ENCODE peak calls at places on chromosomes 13 and 19, in six cellular contexts. One of them, this sample, is unnamed.

GRCh38 chr13:46521921-46522691 is 30.9 kb upstream of the LRCH1 start:
- DNase-seq in HEK293T: no peak
- DNase-seq in A549: no peak
- DNase-seq in HepG2: no peak
- DNase-seq in GM12878: no peak
- DNase-seq in K562: no peak
- DNase-seq in this sample: no peak

GRCh38 chr19:51565583-51565982 is 5.5 kb upstream of the ZNF175 start:
- DNase-seq in HEK293T: no peak
- DNase-seq in A549: no peak
- DNase-seq in HepG2: no peak
- DNase-seq in GM12878: no peak
- DNase-seq in K562: no peak
- DNase-seq in this sample: no peak

GRCh38 chr19:49761625-49762311 is 1.3 kb downstream of the TSKS start:
- DNase-seq in HEK293T: no peak
- DNase-seq in A549: peak; percentile 45
- DNase-seq in HepG2: peak; percentile 25
- DNase-seq in GM12878: no peak
- DNase-seq in K562: peak; percentile 85
- DNase-seq in this sample: peak; percentile 56

GRCh38 chr13:74062933-74063332 is 71.3 kb downstream of the KLF12 start:
- DNase-seq in HEK293T: no peak
- DNase-seq in A549: no peak
- DNase-seq in HepG2: no peak
- DNase-seq in GM12878: peak; percentile 52
- DNase-seq in K562: no peak
- DNase-seq in this sample: peak; percentile 74

GRCh38 chr19:29085630-29086029 is 127.3 kb downstream of the UQCRFS1 start:
- DNase-seq in HEK293T: no peak
- DNase-seq in A549: no peak
- DNase-seq in HepG2: no peak
- DNase-seq in GM12878: no peak
- DNase-seq in K562: no peak
- DNase-seq in this sample: no peak

GRCh38 chr13:90576067-90576466 is 771.4 kb upstream of the MIR17HG start:
- DNase-seq in HEK293T: no peak
- DNase-seq in A549: no peak
- DNase-seq in HepG2: no peak
- DNase-seq in GM12878: no peak
- DNase-seq in K562: no peak
- DNase-seq in this sample: no peak

GRCh38 chr13:78826936-78827335 is 168.0 kb upstream of the OBI1 start:
- DNase-seq in HEK293T: no peak
- DNase-seq in A549: no peak
- DNase-seq in HepG2: no peak
- DNase-seq in GM12878: no peak
- DNase-seq in K562: no peak
- DNase-seq in this sample: no peak

GRCh38 chr19:13521066-13521465 is 14.8 kb upstream of the CACNA1A start:
- DNase-seq in HEK293T: no peak
- DNase-seq in A549: no peak
- DNase-seq in HepG2: no peak
- DNase-seq in GM12878: no peak
- DNase-seq in K562: no peak
- DNase-seq in this sample: peak; percentile 24

GRCh38 chr13:38582133-38582532 is 104.7 kb upstream of the FREM2 start:
- DNase-seq in HEK293T: peak; percentile 27
- DNase-seq in A549: peak; percentile 32
- DNase-seq in HepG2: peak; percentile 47
- DNase-seq in GM12878: no peak
- DNase-seq in K562: peak; percentile 15
- DNase-seq in this sample: peak; percentile 16

GRCh38 chr13:20942938-20943518 is 40.5 kb upstream of the XPO4 start:
- DNase-seq in HEK293T: no peak
- DNase-seq in A549: no peak
- DNase-seq in HepG2: no peak
- DNase-seq in GM12878: no peak
- DNase-seq in K562: no peak
- DNase-seq in this sample: no peak

GRCh38 chr19:58355215-58355796 is 2.0 kb upstream of the A1BG start:
- DNase-seq in HEK293T: no peak
- DNase-seq in A549: no peak
- DNase-seq in HepG2: no peak
- DNase-seq in GM12878: no peak
- DNase-seq in K562: no peak
- DNase-seq in this sample: no peak

GRCh38 chr19:33064778-33065550 is at the start of gene RHPN2:
- DNase-seq in HEK293T: peak; percentile 90
- DNase-seq in A549: peak; percentile 93
- DNase-seq in HepG2: peak; percentile 43
- DNase-seq in GM12878: no peak
- DNase-seq in K562: peak; percentile 93
- DNase-seq in this sample: peak; percentile 45

GRCh38 chr19:33063356-33064116 is 1.2 kb downstream of the RHPN2 start:
- DNase-seq in HEK293T: no peak
- DNase-seq in A549: peak; percentile 67
- DNase-seq in HepG2: no peak
- DNase-seq in GM12878: no peak
- DNase-seq in K562: no peak
- DNase-seq in this sample: peak; percentile 30

GRCh38 chr19:33066543-33066942 is 1.9 kb upstream of the RHPN2 start:
- DNase-seq in HEK293T: no peak
- DNase-seq in A549: no peak
- DNase-seq in HepG2: no peak
- DNase-seq in GM12878: no peak
- DNase-seq in K562: no peak
- DNase-seq in this sample: no peak

GRCh38 chr19:33062902-33063301 is 1.8 kb downstream of the RHPN2 start:
- DNase-seq in HEK293T: no peak
- DNase-seq in A549: no peak
- DNase-seq in HepG2: no peak
- DNase-seq in GM12878: no peak
- DNase-seq in K562: no peak
- DNase-seq in this sample: no peak

GRCh38 chr19:33064117-33064777 is 441 bp downstream of the RHPN2 start:
- DNase-seq in HEK293T: peak; percentile 44
- DNase-seq in A549: peak; percentile 68
- DNase-seq in HepG2: no peak
- DNase-seq in GM12878: no peak
- DNase-seq in K562: peak; percentile 43
- DNase-seq in this sample: no peak
- TF ChIP-seq BHLHE40 in HEK293T: no peak
- TF ChIP-seq BHLHE40 in A549: no peak
- TF ChIP-seq BHLHE40 in HepG2: no peak
- TF ChIP-seq BHLHE40 in GM12878: no peak
- TF ChIP-seq BHLHE40 in K562: no peak
- TF ChIP-seq BHLHE40 in this sample: no peak

GRCh38 chr19:570315-570714 is 2.1 kb upstream of the BSG start:
- DNase-seq in HEK293T: peak; percentile 34
- DNase-seq in A549: no peak
- DNase-seq in HepG2: no peak
- DNase-seq in GM12878: no peak
- DNase-seq in K562: peak; percentile 55
- DNase-seq in this sample: no peak

GRCh38 chr19:572891-573825 is 762 bp downstream of the BSG start:
- DNase-seq in HEK293T: no peak
- DNase-seq in A549: peak; percentile 47
- DNase-seq in HepG2: no peak
- DNase-seq in GM12878: no peak
- DNase-seq in K562: no peak
- DNase-seq in this sample: peak; percentile 56

GRCh38 chr19:572140-572890 is at the start of gene BSG:
- DNase-seq in HEK293T: peak; percentile 99
- DNase-seq in A549: peak; percentile 97
- DNase-seq in HepG2: peak; percentile 94
- DNase-seq in GM12878: peak; percentile 88
- DNase-seq in K562: peak; percentile 99
- DNase-seq in this sample: peak; percentile 96

GRCh38 chr19:574658-575526 is 2.5 kb downstream of the BSG start:
- DNase-seq in HEK293T: no peak
- DNase-seq in A549: no peak
- DNase-seq in HepG2: peak; percentile 35
- DNase-seq in GM12878: peak; percentile 28
- DNase-seq in K562: peak; percentile 90
- DNase-seq in this sample: peak; percentile 59

GRCh38 chr19:571127-571974 is 1.0 kb upstream of the BSG start:
- DNase-seq in HEK293T: peak; percentile 32
- DNase-seq in A549: peak; percentile 76
- DNase-seq in HepG2: peak; percentile 61
- DNase-seq in GM12878: peak; percentile 25
- DNase-seq in K562: peak; percentile 51
- DNase-seq in this sample: peak; percentile 35
- TF ChIP-seq BHLHE40 in HEK293T: no peak
- TF ChIP-seq BHLHE40 in A549: no peak
- TF ChIP-seq BHLHE40 in HepG2: no peak
- TF ChIP-seq BHLHE40 in GM12878: peak; percentile 40
- TF ChIP-seq BHLHE40 in K562: no peak
- TF ChIP-seq BHLHE40 in this sample: no peak

DNA sequence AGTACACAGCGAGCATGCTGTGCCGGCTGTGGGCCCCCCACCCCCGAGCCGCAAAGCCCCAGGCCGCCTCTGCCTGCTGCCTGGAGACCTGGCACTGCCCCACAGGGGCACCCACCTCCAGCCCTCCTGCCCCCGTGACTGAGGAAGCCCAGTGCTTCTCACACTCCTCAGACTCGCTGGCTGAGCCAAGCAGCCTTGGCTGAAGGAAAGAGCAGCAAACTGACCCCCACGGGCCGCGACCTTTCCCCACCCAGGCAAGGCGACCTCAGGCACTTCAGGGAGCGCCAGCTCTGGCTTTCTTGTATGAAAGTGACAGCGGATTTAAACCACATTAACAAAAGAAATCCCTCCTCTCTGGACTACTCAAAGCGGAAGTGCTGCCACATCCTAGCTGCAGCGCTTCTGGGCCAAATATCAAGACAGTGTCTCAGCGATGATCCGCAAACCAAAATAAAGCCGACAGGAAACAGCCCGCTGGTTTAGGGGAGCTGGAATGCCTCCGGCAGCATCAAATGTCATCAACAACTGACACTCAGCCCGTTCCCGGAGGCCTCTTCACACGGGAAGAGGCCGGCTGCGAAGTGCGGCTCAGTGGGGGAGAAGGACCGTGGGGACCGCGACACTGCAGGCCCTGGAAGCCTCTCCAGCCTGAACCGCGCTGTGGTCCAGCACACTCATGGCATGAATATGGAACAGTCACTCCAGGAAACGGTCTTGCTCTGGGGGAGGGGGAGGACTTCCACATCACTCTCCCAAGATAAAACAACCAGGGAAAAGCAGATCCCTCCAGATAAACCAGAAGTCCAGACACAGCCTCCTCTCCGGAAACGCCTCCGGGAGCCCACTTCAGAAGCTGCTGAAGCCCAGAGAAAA is 1.5 kb downstream of the RASA3 start:
- DNase-seq in HEK293T: no peak
- DNase-seq in A549: peak; percentile 18
- DNase-seq in HepG2: no peak
- DNase-seq in GM12878: no peak
- DNase-seq in K562: peak; percentile 68
- DNase-seq in this sample: peak; percentile 91
- TF ChIP-seq BHLHE40 in HEK293T: no peak
- TF ChIP-seq BHLHE40 in A549: no peak
- TF ChIP-seq BHLHE40 in HepG2: no peak
- TF ChIP-seq BHLHE40 in GM12878: no peak
- TF ChIP-seq BHLHE40 in K562: no peak
- TF ChIP-seq BHLHE40 in this sample: no peak

GRCh38 chr19:39177736-39178135 is 19.0 kb upstream of the NCCRP1 start:
- DNase-seq in HEK293T: no peak
- DNase-seq in A549: no peak
- DNase-seq in HepG2: no peak
- DNase-seq in GM12878: no peak
- DNase-seq in K562: no peak
- DNase-seq in this sample: no peak

GRCh38 chr19:39174558-39175544 is 21.9 kb upstream of the NCCRP1 start:
- DNase-seq in HEK293T: no peak
- DNase-seq in A549: no peak
- DNase-seq in HepG2: no peak
- DNase-seq in GM12878: no peak
- DNase-seq in K562: no peak
- DNase-seq in this sample: no peak

GRCh38 chr19:39178296-39179006 is 18.3 kb upstream of the NCCRP1 start:
- DNase-seq in HEK293T: no peak
- DNase-seq in A549: no peak
- DNase-seq in HepG2: no peak
- DNase-seq in GM12878: no peak
- DNase-seq in K562: no peak
- DNase-seq in this sample: no peak

GRCh38 chr19:39175564-39175963 is 21.2 kb upstream of the NCCRP1 start:
- DNase-seq in HEK293T: no peak
- DNase-seq in A549: no peak
- DNase-seq in HepG2: no peak
- DNase-seq in GM12878: no peak
- DNase-seq in K562: no peak
- DNase-seq in this sample: no peak

GRCh38 chr19:39177110-39177699 is 19.6 kb upstream of the NCCRP1 start:
- DNase-seq in HEK293T: no peak
- DNase-seq in A549: no peak
- DNase-seq in HepG2: no peak
- DNase-seq in GM12878: no peak
- DNase-seq in K562: no peak
- DNase-seq in this sample: no peak
- TF ChIP-seq BHLHE40 in HEK293T: no peak
- TF ChIP-seq BHLHE40 in A549: no peak
- TF ChIP-seq BHLHE40 in HepG2: no peak
- TF ChIP-seq BHLHE40 in GM12878: no peak
- TF ChIP-seq BHLHE40 in K562: no peak
- TF ChIP-seq BHLHE40 in this sample: no peak

DNA sequence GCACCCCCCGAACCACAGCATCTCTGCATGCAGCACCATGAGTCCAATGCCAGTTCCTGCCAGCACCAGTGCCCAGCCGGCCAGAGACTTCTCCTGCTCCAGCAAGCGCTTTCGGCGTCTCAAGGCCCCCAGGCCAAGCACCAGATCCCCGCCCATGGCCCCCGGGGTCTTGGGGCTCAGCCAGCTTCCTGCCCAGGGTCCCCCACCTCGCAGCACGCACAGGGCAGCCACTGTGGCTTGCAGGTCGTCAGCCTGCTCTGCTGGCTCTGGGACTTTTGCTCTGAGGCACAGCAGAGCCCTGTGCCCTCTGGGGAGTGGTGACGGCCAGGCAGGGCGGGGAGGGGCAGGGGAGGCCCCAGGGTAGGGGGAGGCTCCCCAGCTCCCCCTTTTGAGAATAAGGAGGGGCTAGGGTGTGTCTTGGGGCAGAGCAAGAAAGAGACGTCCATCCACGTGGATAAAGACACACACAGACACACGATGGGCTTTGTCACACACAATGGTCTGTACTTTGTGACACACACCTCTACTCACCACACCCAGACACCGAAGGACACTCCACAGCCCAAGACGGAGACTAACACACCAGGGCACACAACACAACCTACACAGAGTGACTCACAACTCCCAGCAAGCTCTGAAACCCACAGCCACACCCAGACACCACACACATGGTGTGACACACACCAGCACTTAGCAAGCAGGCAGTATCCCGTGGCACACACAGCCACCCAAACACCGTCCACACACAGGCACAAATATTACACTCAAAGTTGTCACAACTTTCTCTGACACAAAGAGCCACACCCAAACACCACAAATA is at the start of gene KCNN4:
- DNase-seq in HEK293T: no peak
- DNase-seq in A549: peak; percentile 84
- DNase-seq in HepG2: no peak
- DNase-seq in GM12878: no peak
- DNase-seq in K562: peak; percentile 65
- DNase-seq in this sample: peak; percentile 67
- TF ChIP-seq BHLHE40 in HEK293T: no peak
- TF ChIP-seq BHLHE40 in A549: no peak
- TF ChIP-seq BHLHE40 in HepG2: no peak
- TF ChIP-seq BHLHE40 in GM12878: peak; percentile 49
- TF ChIP-seq BHLHE40 in K562: peak; percentile 27
- TF ChIP-seq BHLHE40 in this sample: peak; percentile 9